ENCODE peak calls at places on chromosomes 11 and 22, in six cellular contexts. P, D, Q, W, Y and U are unnamed samples. For H3K36me3 and H3K27me3, the result is how much of the 10 kb centered on the place peaks cover.

GRCh38 chr11:20049231-20049630 is 111.0 kb downstream of the DBX1 start:
- DNase-seq in P (no peak), D (no peak), Q (peak), W (peak), Y (no peak), U (no peak)

GRCh38 chr11:74490945-74491344 is 2.6 kb downstream of the LIPT2 start:
- DNase-seq in P (no peak), D (no peak), Q (no peak), W (no peak), Y (no peak), U (no peak)

GRCh38 chr11:118247041-118247440 is 5.1 kb downstream of the MPZL3 start:
- DNase-seq in P (no peak), D (no peak), Q (no peak), W (no peak), Y (no peak), U (no peak)

GRCh38 chr11:10457901-10458300 is 2.8 kb downstream of the AMPD3 start:
- DNase-seq in P (no peak), D (no peak), Q (no peak), W (no peak), Y (no peak), U (no peak)

GRCh38 chr22:39188809-39189208 is 36.3 kb upstream of the CBX7 start:
- DNase-seq in P (no peak), D (no peak), Q (peak), W (no peak), Y (no peak), U (no peak)

GRCh38 chr11:10456519-10456918 is 1.5 kb downstream of the AMPD3 start:
- DNase-seq in P (no peak), D (no peak), Q (no peak), W (no peak), Y (no peak), U (no peak)

GRCh38 chr11:126231725-126232459 is 20.3 kb downstream of the FAM118B start:
- DNase-seq in P (no peak), D (no peak), Q (no peak), W (no peak), Y (no peak), U (no peak)

GRCh38 chr22:45096256-45096907 is 67.3 kb upstream of the NUP50 start:
- DNase-seq in P (peak), D (no peak), Q (peak), W (peak), Y (peak), U (peak)

GRCh38 chr11:20634044-20634443 is 34.6 kb downstream of the SLC6A5 start:
- DNase-seq in P (peak), D (no peak), Q (no peak), W (no peak), Y (no peak), U (no peak)

GRCh38 chr11:57711414-57712255 is at the start of gene MED19:
- DNase-seq in P (peak), D (peak), Q (peak), W (peak), Y (peak), U (peak)

GRCh38 chr11:33376331-33377099 is 119.3 kb downstream of the HIPK3 start:
- DNase-seq in P (no peak), D (no peak), Q (no peak), W (no peak), Y (no peak), U (no peak)

GRCh38 chr11:31809857-31810778 is 1.0 kb downstream of the PAX6 start:
- DNase-seq in P (no peak), D (peak), Q (no peak), W (no peak), Y (no peak), U (no peak)

GRCh38 chr11:40029406-40029805 is 1430.0 kb downstream of the LRRC4C start:
- DNase-seq in P (no peak), D (no peak), Q (no peak), W (no peak), Y (peak), U (peak)

GRCh38 chr22:22925795-22926358 is 38.3 kb downstream of the IGLL5 start:
- DNase-seq in P (no peak), D (no peak), Q (no peak), W (no peak), Y (no peak), U (no peak)

GRCh38 chr22:23067691-23068090 is 2.6 kb upstream of the GNAZ start:
- DNase-seq in P (no peak), D (no peak), Q (peak), W (no peak), Y (no peak), U (peak)

GRCh38 chr11:57680552-57680874 is 12.6 kb downstream of the ZDHHC5 start:
- DNase-seq in P (no peak), D (no peak), Q (no peak), W (no peak), Y (no peak), U (no peak)

GRCh38 chr11:62882428-62882742 is 1.7 kb downstream of the SLC3A2 start:
- DNase-seq in P (no peak), D (no peak), Q (no peak), W (no peak), Y (no peak), U (no peak)

GRCh38 chr22:27459955-27460354 is 341.6 kb downstream of the MN1 start:
- DNase-seq in P (no peak), D (no peak), Q (no peak), W (no peak), Y (no peak), U (no peak)

GRCh38 chr11:67369801-67370284 is 3.6 kb downstream of the CLCF1 start:
- DNase-seq in P (no peak), D (peak), Q (no peak), W (peak), Y (no peak), U (no peak)

GRCh38 chr22:38871360-38872171 is 450 bp downstream of the CBX6 start:
- DNase-seq in P (no peak), D (peak), Q (no peak), W (no peak), Y (peak), U (peak)

GRCh38 chr11:62025429-62026105 is 58.1 kb upstream of the FTH1 start:
- DNase-seq in P (peak), D (peak), Q (peak), W (peak), Y (peak), U (peak)

GRCh38 chr11:2525941-2526807 is 81.4 kb downstream of the KCNQ1 start:
- DNase-seq in P (no peak), D (peak), Q (peak), W (peak), Y (no peak), U (peak)

GRCh38 chr11:7605544-7605943 is 67.8 kb downstream of the CYB5R2 start:
- DNase-seq in P (peak), D (no peak), Q (no peak), W (no peak), Y (no peak), U (peak)

GRCh38 chr22:42519544-42520237 is at the start of gene RRP7A:
- DNase-seq in P (no peak), D (peak), Q (peak), W (peak), Y (peak), U (peak)

GRCh38 chr22:27754247-27754887 is 47.2 kb downstream of the MN1 start:
- DNase-seq in P (no peak), D (no peak), Q (no peak), W (no peak), Y (no peak), U (no peak)

GRCh38 chr11:127737499-127737898 is 736.9 kb upstream of the KIRREL3 start:
- DNase-seq in P (no peak), D (no peak), Q (no peak), W (no peak), Y (no peak), U (no peak)

GRCh38 chr22:30876221-30876751 is 92.3 kb downstream of the MORC2 start:
- DNase-seq in P (no peak), D (peak), Q (no peak), W (no peak), Y (no peak), U (no peak)

GRCh38 chr11:70040869-70041501 is 37.1 kb upstream of the ANO1 start:
- DNase-seq in P (no peak), D (no peak), Q (no peak), W (no peak), Y (no peak), U (peak)

GRCh38 chr11:10730151-10730550 is 20.9 kb upstream of the CTR9 start:
- DNase-seq in P (no peak), D (no peak), Q (no peak), W (no peak), Y (no peak), U (no peak)

GRCh38 chr11:57514538-57515331 is 767 bp downstream of the SLC43A1 start:
- DNase-seq in P (no peak), D (peak), Q (peak), W (peak), Y (peak), U (peak)

GRCh38 chr22:32723632-32724031 is 77.9 kb upstream of the TIMP3 start:
- DNase-seq in P (no peak), D (peak), Q (peak), W (peak), Y (peak), U (peak)

GRCh38 chr11:116510166-116510565 is 262.6 kb downstream of the BUD13 start:
- DNase-seq in P (no peak), D (no peak), Q (no peak), W (no peak), Y (no peak), U (no peak)

GRCh38 chr11:1175461-1176223 is 17.9 kb downstream of the MUC5AC start:
- DNase-seq in P (no peak), D (no peak), Q (no peak), W (no peak), Y (no peak), U (no peak)

GRCh38 chr11:1177771-1178090 is 20.0 kb downstream of the MUC5AC start:
- DNase-seq in P (no peak), D (no peak), Q (no peak), W (no peak), Y (no peak), U (no peak)

GRCh38 chr11:1177020-1177770 is 19.4 kb downstream of the MUC5AC start:
- DNase-seq in P (no peak), D (no peak), Q (no peak), W (no peak), Y (no peak), U (no peak)

GRCh38 chr11:1174441-1175370 is 17.0 kb downstream of the MUC5AC start:
- DNase-seq in P (no peak), D (no peak), Q (no peak), W (no peak), Y (no peak), U (no peak)

DNA sequence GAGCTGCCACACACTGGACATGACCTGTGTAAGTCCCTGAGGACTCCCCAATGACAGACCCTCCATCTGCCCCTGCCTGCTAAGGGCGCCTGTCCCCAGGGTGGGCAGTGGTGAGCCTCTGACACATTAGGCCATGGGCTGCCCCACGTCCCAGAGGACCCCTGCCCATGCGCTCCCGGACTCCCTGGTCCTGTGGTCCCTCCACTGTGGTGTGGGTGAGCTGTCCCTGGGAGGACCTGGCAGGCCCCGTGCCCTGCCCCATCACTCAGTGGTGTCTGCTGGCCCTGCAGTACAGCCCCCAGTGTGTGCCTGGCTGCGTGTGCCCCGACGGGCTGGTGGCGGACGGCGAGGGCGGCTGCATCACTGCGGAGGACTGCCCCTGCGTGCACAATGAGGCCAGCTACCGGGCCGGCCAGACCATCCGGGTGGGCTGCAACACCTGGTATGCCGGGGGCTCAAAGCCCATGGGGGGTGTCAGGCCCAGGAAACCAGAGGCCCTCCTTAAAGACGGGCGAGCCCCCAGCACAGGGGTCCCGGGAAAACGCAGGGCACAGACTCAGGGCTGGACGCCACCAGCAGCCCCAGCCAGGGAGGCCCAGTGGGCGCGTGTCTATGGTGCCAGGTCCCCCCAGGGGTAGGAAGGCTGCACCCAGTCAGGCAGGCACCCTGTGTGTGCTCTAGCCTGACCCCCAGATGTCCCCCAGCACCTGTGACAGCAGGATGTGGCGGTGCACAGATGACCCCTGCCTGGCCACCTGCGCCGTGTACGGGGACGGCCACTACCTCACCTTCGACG is 18.7 kb downstream of the MUC5AC start:
- DNase-seq in P (no peak), D (no peak), Q (no peak), W (no peak), Y (no peak), U (no peak)
- H3K36me3 ChIP-seq in P (under half), D (under half), Q (under half), W (under half), Y (under half), U (half or more)

GRCh38 chr22:37024339-37025157 is 5.0 kb downstream of the MPST start:
- DNase-seq in P (no peak), D (no peak), Q (no peak), W (no peak), Y (no peak), U (no peak)

GRCh38 chr22:37021710-37022482 is 2.4 kb downstream of the MPST start:
- DNase-seq in P (peak), D (no peak), Q (no peak), W (no peak), Y (peak), U (peak)

GRCh38 chr22:37023743-37024338 is 4.3 kb downstream of the MPST start:
- DNase-seq in P (no peak), D (no peak), Q (no peak), W (no peak), Y (no peak), U (no peak)

GRCh38 chr22:37021041-37021440 is 1.5 kb downstream of the MPST start:
- DNase-seq in P (no peak), D (no peak), Q (no peak), W (no peak), Y (no peak), U (no peak)

DNA sequence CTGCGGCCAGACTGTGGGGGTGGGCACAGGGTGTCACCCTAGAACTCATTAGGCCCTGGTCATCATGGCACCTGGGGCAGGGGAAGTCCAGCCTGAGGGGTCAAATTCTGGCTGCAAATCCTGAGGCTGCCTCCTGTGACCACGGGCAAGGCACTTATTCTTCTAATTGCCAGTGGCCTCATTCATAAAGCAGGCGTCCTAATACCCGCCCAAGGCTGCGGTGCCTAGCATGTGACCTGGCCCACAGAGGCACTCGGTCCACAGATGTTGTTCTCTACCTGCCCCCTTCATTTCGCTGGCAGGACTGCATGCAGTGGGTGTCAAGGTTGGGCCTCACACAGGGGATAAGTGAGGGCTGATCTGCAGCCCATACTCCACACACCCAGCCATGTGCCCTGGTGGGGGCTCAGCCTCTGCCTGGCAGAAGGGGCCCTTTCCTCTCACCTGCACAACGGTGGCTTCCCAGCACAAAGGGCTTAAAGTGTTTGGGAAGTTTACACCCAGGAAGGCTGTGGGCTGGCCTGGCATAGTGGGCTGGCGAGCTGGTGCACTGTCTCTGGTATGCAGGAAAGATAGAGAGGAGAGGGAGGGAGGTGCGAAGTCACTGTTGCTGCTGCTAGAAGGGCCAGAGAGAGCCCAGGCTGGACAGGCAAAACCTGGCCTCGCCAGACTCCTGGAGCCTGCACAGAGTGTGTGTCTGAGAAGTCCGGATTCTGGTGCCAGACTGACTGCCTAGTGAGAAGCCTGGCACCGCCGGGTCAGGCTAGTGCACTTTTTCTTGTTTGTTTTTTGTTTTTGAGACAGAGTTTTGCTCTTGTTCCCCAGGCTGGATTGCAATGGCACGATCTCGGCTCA is 3.2 kb downstream of the MPST start:
- DNase-seq in P (no peak), D (no peak), Q (no peak), W (no peak), Y (no peak), U (peak)
- TF ChIP-seq POLR2A in P (no peak), D (no peak), Q (no peak), W (no peak), Y (no peak), U (no peak)

GRCh38 chr11:122305018-122305417 is 189.0 kb upstream of the BLID start:
- DNase-seq in P (no peak), D (no peak), Q (no peak), W (no peak), Y (no peak), U (no peak)
- H3K27me3 ChIP-seq in P (under half), D (under half), Q (under half), W (under half), Y (under half), U (under half)

GRCh38 chr22:40425082-40425481 is 54.7 kb downstream of the SGSM3 start:
- DNase-seq in P (no peak), D (peak), Q (no peak), W (no peak), Y (no peak), U (no peak)
- H3K36me3 ChIP-seq in P (under half), D (under half), Q (half or more), W (under half), Y (under half), U (half or more)

DNA sequence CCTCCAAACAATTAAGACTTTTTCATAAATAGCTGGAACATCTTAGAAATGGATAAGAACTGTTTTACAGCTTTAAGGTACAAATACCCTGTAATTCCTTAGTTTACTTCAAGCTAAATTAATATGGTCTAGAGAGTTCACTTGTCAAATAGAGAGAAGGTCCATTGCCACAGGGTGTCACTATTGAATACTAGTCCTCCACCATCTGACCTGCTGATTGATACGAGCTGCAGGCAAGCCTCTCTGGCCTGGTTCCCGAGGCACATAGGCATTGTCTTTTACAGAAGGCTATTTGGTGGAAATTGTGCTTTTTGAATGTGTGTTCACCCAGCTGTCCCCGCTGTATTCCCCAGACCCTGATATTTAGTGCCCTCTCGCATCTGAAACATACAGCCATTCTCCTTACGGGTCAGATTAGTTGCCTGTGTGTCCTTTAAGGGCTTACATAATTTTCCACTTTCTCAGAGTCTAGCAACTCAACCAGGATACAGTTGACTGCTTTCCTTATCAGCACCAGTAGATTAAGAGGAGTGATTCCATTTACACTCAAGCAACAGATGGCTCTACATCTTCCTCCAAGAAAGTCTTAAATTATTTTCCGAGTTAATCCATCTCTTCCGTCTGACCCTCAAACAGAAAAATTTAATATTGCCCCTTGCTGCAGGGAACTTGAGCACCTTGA is 788.8 kb upstream of the FAT3 start:
- DNase-seq in P (no peak), D (no peak), Q (no peak), W (no peak), Y (peak), U (peak)
- TF ChIP-seq POLR2A in P (no peak), D (no peak), Q (no peak), W (no peak), Y (no peak), U (no peak)

DNA sequence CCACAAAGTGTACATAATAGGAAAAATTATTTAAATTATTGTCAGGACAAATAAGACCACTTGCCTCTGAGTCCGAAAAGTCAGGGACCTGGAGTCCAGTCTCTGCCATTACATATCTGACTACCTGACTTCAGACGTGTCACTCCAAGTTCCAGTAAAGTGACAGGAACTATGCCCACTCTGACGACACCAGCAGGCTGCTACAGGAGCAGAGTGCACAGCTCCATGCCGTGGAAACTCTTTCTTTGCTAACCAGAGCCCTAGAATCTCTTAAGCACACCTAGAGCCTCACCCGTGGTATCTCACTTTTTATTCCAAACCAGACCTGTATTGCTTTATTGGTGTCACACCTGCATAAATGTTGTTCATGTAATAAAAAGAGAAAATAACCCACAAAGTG is 93.7 kb downstream of the PLEKHA7 start:
- DNase-seq in P (no peak), D (no peak), Q (no peak), W (no peak), Y (no peak), U (no peak)
- H3K27me3 ChIP-seq in P (under half), D (under half), Q (under half), W (under half), Y (under half), U (under half)

GRCh38 chr22:29510542-29510941 is 30.5 kb downstream of the NEFH start:
- DNase-seq in P (no peak), D (no peak), Q (no peak), W (no peak), Y (no peak), U (no peak)
- H3K36me3 ChIP-seq in P (half or more), D (under half), Q (half or more), W (under half), Y (under half), U (half or more)